ENCODE peak calls at places on chromosome 5, in five cellular contexts. Z, C, S, D and W are unnamed samples.
A peak's percentile ranks its signal among the peaks of the same experiment; 100 is the strongest.

GRCh38 chr5:143400541-143401252 is 2.8 kb downstream of the NR3C1 start:
- DNase-seq in Z (no peak), C (no peak), S (no peak), D (peak; percentile 79), W (no peak)

GRCh38 chr5:167934561-167934971 is 356.9 kb upstream of the WWC1 start:
- DNase-seq in Z (no peak), C (no peak), S (no peak), D (no peak), W (no peak)

GRCh38 chr5:91223886-91224285 is 159.2 kb downstream of the ARRDC3 start:
- DNase-seq in Z (no peak), C (no peak), S (no peak), D (peak; percentile 44), W (no peak)

GRCh38 chr5:66959668-66960067 is 236.9 kb downstream of the CD180 start:
- DNase-seq in Z (no peak), C (no peak), S (no peak), D (peak; percentile 44), W (no peak)

GRCh38 chr5:134131165-134131564 is 16.7 kb downstream of the TCF7 start:
- DNase-seq in Z (no peak), C (no peak), S (no peak), D (no peak), W (no peak)

GRCh38 chr5:135436856-135437795 is 10.0 kb downstream of the DCANP1 start:
- DNase-seq in Z (no peak), C (no peak), S (no peak), D (no peak), W (no peak)

GRCh38 chr5:150262502-150262901 is 27.1 kb downstream of the CAMK2A start:
- DNase-seq in Z (no peak), C (no peak), S (no peak), D (no peak), W (no peak)

GRCh38 chr5:141636413-141637265 is at the start of the genes HDAC3 and RELL2:
- DNase-seq in Z (peak; percentile 94), C (peak; percentile 99), S (peak; percentile 82), D (peak; percentile 90), W (peak; percentile 86)

GRCh38 chr5:132476853-132477729 is 13.5 kb downstream of the IRF1 start:
- DNase-seq in Z (peak; percentile 58), C (no peak), S (no peak), D (no peak), W (no peak)

GRCh38 chr5:144395704-144396103 is 225.0 kb downstream of the KCTD16 start:
- DNase-seq in Z (no peak), C (no peak), S (no peak), D (no peak), W (no peak)

GRCh38 chr5:150603052-150603451 is 37.4 kb upstream of the SYNPO start:
- DNase-seq in Z (no peak), C (no peak), S (no peak), D (no peak), W (no peak)

GRCh38 chr5:174159327-174160247 is 114.1 kb downstream of the NSG2 start:
- DNase-seq in Z (no peak), C (no peak), S (no peak), D (peak; percentile 34), W (no peak)

GRCh38 chr5:129917224-129917623 is 13.0 kb downstream of the CHSY3 start:
- DNase-seq in Z (no peak), C (no peak), S (no peak), D (peak; percentile 33), W (no peak)

GRCh38 chr5:83340511-83340918 is 131.0 kb upstream of the VCAN start:
- DNase-seq in Z (peak; percentile 9), C (no peak), S (no peak), D (no peak), W (no peak)

GRCh38 chr5:74415695-74416102 is 224.8 kb downstream of the ENC1 start:
- DNase-seq in Z (no peak), C (no peak), S (no peak), D (peak; percentile 41), W (no peak)

GRCh38 chr5:13188393-13188792 is 756.1 kb downstream of the DNAH5 start:
- DNase-seq in Z (no peak), C (no peak), S (no peak), D (no peak), W (no peak)

GRCh38 chr5:16936150-16937022 is at the start of gene MYO10:
- DNase-seq in Z (peak; percentile 50), C (peak; percentile 94), S (no peak), D (peak; percentile 84), W (no peak)

GRCh38 chr5:6302684-6303083 is 75.7 kb downstream of the MED10 start:
- DNase-seq in Z (no peak), C (no peak), S (no peak), D (peak; percentile 11), W (no peak)

GRCh38 chr5:52867809-52868208 is 80.1 kb downstream of the ITGA1 start:
- DNase-seq in Z (no peak), C (no peak), S (no peak), D (peak; percentile 51), W (no peak)

GRCh38 chr5:37825334-37825915 is 14.4 kb downstream of the GDNF start:
- DNase-seq in Z (no peak), C (no peak), S (no peak), D (no peak), W (no peak)

GRCh38 chr5:113435571-113435970 is 782 bp upstream of the TSSK1B start:
- DNase-seq in Z (no peak), C (no peak), S (no peak), D (no peak), W (no peak)

GRCh38 chr5:60102961-60103683 is 209.6 kb upstream of the PDE4D start:
- DNase-seq in Z (no peak), C (no peak), S (no peak), D (peak; percentile 79), W (no peak)

GRCh38 chr5:148788636-148789035 is 37.8 kb upstream of the ADRB2 start:
- DNase-seq in Z (no peak), C (no peak), S (no peak), D (no peak), W (no peak)

GRCh38 chr5:148202531-148203092 is at the start of gene SPINK6:
- DNase-seq in Z (no peak), C (no peak), S (no peak), D (no peak), W (no peak)

GRCh38 chr5:69261034-69261433 is 26.3 kb downstream of the CDK7 start:
- DNase-seq in Z (no peak), C (no peak), S (no peak), D (no peak), W (no peak)